ENCODE peak calls at places on chromosomes 3 and 15, in nine cellular contexts. I is cardiac muscle cell, J is mammary epithelial cell, K is WERI-Rb-1, E is coronary artery, W is foreskin fibroblast, S is endothelial cell, M is heart left ventricle, C is H1. O is an unnamed sample.

GRCh38 chr15:91456251-91456718 is 356.2 kb downstream of the SV2B start:
- DNase-seq in I (peak), J (peak), K (no peak), E (no peak), W (no peak), S (no peak), M (no peak), C (no peak), O (peak)

GRCh38 chr15:42358141-42358540 is 1.2 kb upstream of the CAPN3 start:
- DNase-seq in I (no peak), J (no peak), K (no peak), E (no peak), W (no peak), S (no peak), M (no peak), C (no peak), O (no peak)

GRCh38 chr3:141289228-141289772 is 57.7 kb downstream of the PXYLP1 start:
- DNase-seq in I (no peak), J (no peak), K (no peak), E (peak), W (no peak), S (no peak), M (no peak), C (no peak), O (no peak)

GRCh38 chr3:194573680-194574437 is 59.4 kb downstream of the TMEM44 start:
- DNase-seq in I (peak), J (no peak), K (peak), E (no peak), W (peak), S (peak), M (no peak), C (peak), O (no peak)

GRCh38 chr3:140128217-140129137 is 193.5 kb downstream of the CLSTN2 start:
- DNase-seq in I (peak), J (peak), K (peak), E (no peak), W (no peak), S (peak), M (no peak), C (peak), O (peak)

GRCh38 chr3:39763390-39763789 is 46.0 kb upstream of the MYRIP start:
- DNase-seq in I (no peak), J (no peak), K (no peak), E (no peak), W (no peak), S (no peak), M (no peak), C (no peak), O (no peak)

GRCh38 chr3:35722902-35723301 is 83.6 kb downstream of the ARPP21 start:
- DNase-seq in I (no peak), J (no peak), K (no peak), E (no peak), W (no peak), S (no peak), M (no peak), C (no peak), O (no peak)

GRCh38 chr3:158058775-158059174 is 47.4 kb downstream of the SHOX2 start:
- DNase-seq in I (no peak), J (no peak), K (peak), E (no peak), W (no peak), S (no peak), M (no peak), C (no peak), O (no peak)

GRCh38 chr3:142459096-142459495 is 11.3 kb upstream of the XRN1 start:
- DNase-seq in I (peak), J (no peak), K (no peak), E (no peak), W (no peak), S (no peak), M (no peak), C (no peak), O (no peak)

GRCh38 chr15:90067953-90068613 is 34.2 kb downstream of the IDH2 start:
- DNase-seq in I (no peak), J (no peak), K (no peak), E (no peak), W (no peak), S (no peak), M (no peak), C (no peak), O (no peak)

GRCh38 chr15:56797720-56798275 is 64.5 kb upstream of the ZNF280D start:
- DNase-seq in I (no peak), J (no peak), K (no peak), E (no peak), W (no peak), S (no peak), M (no peak), C (no peak), O (no peak)

GRCh38 chr15:31172606-31173005 is 71.1 kb upstream of the TRPM1 start:
- DNase-seq in I (no peak), J (no peak), K (no peak), E (no peak), W (no peak), S (no peak), M (no peak), C (no peak), O (no peak)

GRCh38 chr3:178084938-178085816 is 451.1 kb upstream of the KCNMB2 start:
- DNase-seq in I (peak), J (no peak), K (peak), E (peak), W (peak), S (peak), M (peak), C (peak), O (no peak)

GRCh38 chr15:22850055-22850454 is 11.6 kb downstream of the NIPA2 start:
- DNase-seq in I (peak), J (no peak), K (no peak), E (no peak), W (peak), S (no peak), M (no peak), C (no peak), O (peak)

GRCh38 chr3:77539014-77539413 is 499.1 kb downstream of the ROBO2 start:
- DNase-seq in I (no peak), J (no peak), K (no peak), E (no peak), W (no peak), S (no peak), M (no peak), C (no peak), O (no peak)

GRCh38 chr15:65956307-65956706 is 87.0 kb downstream of the RAB11A start:
- DNase-seq in I (no peak), J (no peak), K (no peak), E (no peak), W (no peak), S (no peak), M (no peak), C (no peak), O (no peak)

GRCh38 chr3:132210476-132211346 is 106.5 kb upstream of the ACP3 start:
- DNase-seq in I (no peak), J (peak), K (peak), E (no peak), W (no peak), S (peak), M (no peak), C (peak), O (no peak)

GRCh38 chr15:85494035-85494793 is 113.8 kb downstream of the AKAP13 start:
- DNase-seq in I (peak), J (peak), K (no peak), E (no peak), W (peak), S (no peak), M (no peak), C (no peak), O (peak)

GRCh38 chr15:90665288-90666134 is 51.6 kb upstream of the BLM start:
- DNase-seq in I (peak), J (peak), K (peak), E (peak), W (peak), S (peak), M (peak), C (no peak), O (peak)

GRCh38 chr3:23793528-23794134 is 12.1 kb upstream of the UBE2E1 start:
- DNase-seq in I (no peak), J (no peak), K (no peak), E (no peak), W (no peak), S (no peak), M (no peak), C (no peak), O (no peak)

GRCh38 chr15:41480396-41481140 is 13.1 kb upstream of the ITPKA start:
- DNase-seq in I (no peak), J (no peak), K (no peak), E (no peak), W (no peak), S (no peak), M (no peak), C (no peak), O (no peak)

GRCh38 chr15:101091080-101092017 is 160.5 kb downstream of the CHSY1 start:
- DNase-seq in I (peak), J (peak), K (no peak), E (peak), W (peak), S (peak), M (peak), C (no peak), O (peak)

GRCh38 chr15:36278219-36278618 is 301.2 kb upstream of the CDIN1 start:
- DNase-seq in I (peak), J (peak), K (peak), E (no peak), W (peak), S (no peak), M (no peak), C (no peak), O (peak)

GRCh38 chr3:72606005-72606800 is 242.0 kb downstream of the SHQ1 start:
- DNase-seq in I (no peak), J (no peak), K (peak), E (no peak), W (no peak), S (no peak), M (no peak), C (no peak), O (no peak)

GRCh38 chr15:56295433-56295832 is 51.8 kb upstream of the RFX7 start:
- DNase-seq in I (no peak), J (peak), K (no peak), E (no peak), W (no peak), S (no peak), M (no peak), C (no peak), O (no peak)

GRCh38 chr3:9398715-9399708 is 1.6 kb downstream of the SETD5 start:
- DNase-seq in I (peak), J (peak), K (no peak), E (no peak), W (peak), S (no peak), M (no peak), C (no peak), O (no peak)

GRCh38 chr15:45254405-45255293 is 2.6 kb downstream of the SLC28A2 start:
- DNase-seq in I (no peak), J (peak), K (no peak), E (no peak), W (peak), S (no peak), M (no peak), C (no peak), O (peak)

GRCh38 chr3:37680393-37680792 is 181.3 kb upstream of the CTDSPL start:
- DNase-seq in I (peak), J (no peak), K (no peak), E (peak), W (no peak), S (no peak), M (no peak), C (no peak), O (no peak)

GRCh38 chr3:150168694-150169093 is 198.0 kb upstream of the PFN2 start:
- DNase-seq in I (peak), J (no peak), K (no peak), E (no peak), W (no peak), S (no peak), M (no peak), C (no peak), O (peak)

GRCh38 chr3:196163687-196164493 is 47.3 kb downstream of the ZDHHC19 start:
- DNase-seq in I (peak), J (no peak), K (peak), E (no peak), W (no peak), S (no peak), M (no peak), C (no peak), O (no peak)

GRCh38 chr3:192833177-192833890 is 84.3 kb downstream of the MB21D2 start:
- DNase-seq in I (peak), J (no peak), K (no peak), E (no peak), W (peak), S (no peak), M (no peak), C (no peak), O (peak)

GRCh38 chr15:78284758-78285157 is 14.7 kb downstream of the SKIC8 start:
- DNase-seq in I (no peak), J (no peak), K (peak), E (no peak), W (no peak), S (no peak), M (no peak), C (no peak), O (no peak)
- TF ChIP-seq CTCF in I (peak), J (no peak), K (peak), E (no peak), W (no peak), S (no peak), M (no peak), C (peak), O (no peak)

GRCh38 chr3:161420746-161421145 is 49.4 kb upstream of the SPTSSB start:
- DNase-seq in I (no peak), J (peak), K (no peak), E (no peak), W (no peak), S (peak), M (no peak), C (no peak), O (no peak)
- TF ChIP-seq CTCF in I (no peak), J (peak), K (no peak), E (no peak), W (no peak), S (no peak), M (no peak), C (no peak), O (peak)

GRCh38 chr3:62366093-62366419 is 7.3 kb downstream of the FEZF2 start:
- DNase-seq in I (no peak), J (no peak), K (no peak), E (no peak), W (no peak), S (no peak), M (no peak), C (no peak), O (no peak)

GRCh38 chr3:62370112-62371031 is 3.0 kb downstream of the FEZF2 start:
- DNase-seq in I (no peak), J (no peak), K (no peak), E (no peak), W (no peak), S (peak), M (no peak), C (peak), O (no peak)

GRCh38 chr3:62369476-62369743 is 3.9 kb downstream of the FEZF2 start:
- DNase-seq in I (no peak), J (no peak), K (no peak), E (no peak), W (no peak), S (no peak), M (no peak), C (no peak), O (no peak)

GRCh38 chr3:62368705-62369475 is 4.5 kb downstream of the FEZF2 start:
- DNase-seq in I (no peak), J (no peak), K (no peak), E (no peak), W (no peak), S (peak), M (no peak), C (peak), O (no peak)

DNA sequence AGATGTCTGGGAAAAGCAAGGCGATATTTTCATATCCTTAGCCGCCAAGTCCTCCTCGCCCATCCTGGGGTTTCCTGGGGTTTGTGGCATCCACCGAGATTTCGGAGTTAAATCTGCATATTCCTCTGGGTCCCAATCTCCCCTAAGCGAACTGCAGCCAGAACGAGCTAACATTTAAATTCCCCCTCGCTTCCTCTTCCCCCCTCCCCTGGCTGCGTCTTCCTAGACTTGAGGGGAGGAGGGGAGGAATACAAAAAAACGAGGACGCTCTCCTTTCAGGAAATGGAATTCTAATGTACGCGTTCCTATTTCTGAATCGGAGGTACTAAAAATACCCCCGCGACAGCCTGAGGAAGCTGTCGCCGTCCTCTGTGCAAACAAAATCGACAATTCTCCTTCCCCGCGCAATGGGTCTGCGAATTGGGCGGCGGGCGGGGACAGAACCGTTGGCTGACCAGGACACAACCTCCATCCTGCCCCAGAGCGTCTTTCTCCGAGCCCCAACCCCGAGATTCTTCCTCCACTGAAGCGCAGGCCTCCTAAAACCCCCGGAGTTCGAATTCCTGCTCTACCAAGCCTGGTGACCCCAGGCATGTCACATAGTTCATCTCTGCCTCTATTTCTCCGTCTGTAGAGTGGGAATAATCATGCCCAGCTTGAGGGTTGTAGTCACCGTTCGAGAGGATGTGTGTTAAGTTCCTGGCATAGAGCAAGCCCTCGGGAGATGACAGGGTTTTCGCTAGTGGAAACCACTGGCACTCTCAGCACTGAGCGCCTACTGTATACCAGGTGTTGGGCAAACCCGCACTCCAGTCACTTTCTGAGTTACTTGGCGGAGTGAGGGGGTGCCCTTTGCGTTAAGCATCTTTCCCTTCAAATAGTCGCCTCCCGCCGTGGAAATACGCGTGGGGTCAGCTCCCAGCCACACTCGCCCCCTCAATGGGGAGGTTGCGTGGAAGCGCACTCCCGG is 5.3 kb downstream of the FEZF2 start:
- DNase-seq in I (no peak), J (no peak), K (no peak), E (no peak), W (no peak), S (no peak), M (no peak), C (peak), O (no peak)
- TF ChIP-seq CTCF in I (no peak), J (no peak), K (no peak), E (no peak), W (no peak), S (no peak), M (no peak), C (no peak), O (no peak)

DNA sequence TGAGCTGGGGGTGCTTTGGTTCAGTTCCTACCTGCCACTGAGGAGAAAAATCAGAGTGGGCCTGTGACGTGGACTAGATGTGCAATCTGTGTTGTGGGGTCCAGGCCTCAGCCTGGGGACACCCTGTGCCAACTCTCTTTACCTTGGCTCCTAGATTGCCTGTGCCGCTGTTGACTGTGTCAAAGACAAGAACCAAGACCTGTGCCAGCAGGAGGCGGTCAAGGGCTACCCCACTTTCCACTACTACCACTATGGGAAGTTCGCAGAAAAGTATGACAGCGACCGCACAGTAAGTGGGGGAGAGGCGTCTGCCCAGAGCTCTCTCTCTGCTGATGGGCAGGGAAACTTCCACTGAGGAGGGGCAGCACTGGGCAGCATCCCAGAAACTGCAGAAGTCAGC is 40.6 kb upstream of the SEC22A start:
- DNase-seq in I (no peak), J (no peak), K (no peak), E (no peak), W (no peak), S (no peak), M (no peak), C (peak), O (no peak)
- TF ChIP-seq CTCF in I (no peak), J (peak), K (peak), E (no peak), W (no peak), S (no peak), M (no peak), C (peak), O (peak)

GRCh38 chr15:71128939-71129562 is 13.8 kb downstream of the THSD4 start:
- DNase-seq in I (no peak), J (peak), K (no peak), E (no peak), W (no peak), S (no peak), M (no peak), C (no peak), O (no peak)

GRCh38 chr15:71121442-71121841 is 6.2 kb downstream of the THSD4 start:
- DNase-seq in I (no peak), J (no peak), K (no peak), E (no peak), W (no peak), S (no peak), M (no peak), C (no peak), O (no peak)

GRCh38 chr15:71125831-71126453 is 10.7 kb downstream of the THSD4 start:
- DNase-seq in I (no peak), J (no peak), K (peak), E (no peak), W (no peak), S (peak), M (no peak), C (no peak), O (no peak)

GRCh38 chr15:71127083-71127482 is 11.8 kb downstream of the THSD4 start:
- DNase-seq in I (no peak), J (no peak), K (no peak), E (no peak), W (no peak), S (no peak), M (no peak), C (no peak), O (no peak)

GRCh38 chr15:71124937-71125755 is 9.9 kb downstream of the THSD4 start:
- DNase-seq in I (no peak), J (no peak), K (no peak), E (no peak), W (no peak), S (no peak), M (no peak), C (no peak), O (no peak)
- TF ChIP-seq CTCF in I (no peak), J (no peak), K (no peak), E (no peak), W (no peak), S (no peak), M (no peak), C (no peak), O (no peak)

GRCh38 chr3:100007313-100007712 is 107.0 kb downstream of the FILIP1L start:
- DNase-seq in I (no peak), J (no peak), K (no peak), E (no peak), W (no peak), S (no peak), M (no peak), C (no peak), O (no peak)

GRCh38 chr3:100008081-100008698 is 106.1 kb downstream of the FILIP1L start:
- DNase-seq in I (peak), J (no peak), K (no peak), E (no peak), W (no peak), S (no peak), M (no peak), C (no peak), O (no peak)

GRCh38 chr3:100004931-100005330 is 109.4 kb downstream of the FILIP1L start:
- DNase-seq in I (peak), J (no peak), K (no peak), E (no peak), W (no peak), S (no peak), M (no peak), C (no peak), O (no peak)

GRCh38 chr3:100005670-100006393 is 108.5 kb downstream of the FILIP1L start:
- DNase-seq in I (peak), J (peak), K (no peak), E (no peak), W (no peak), S (no peak), M (no peak), C (no peak), O (no peak)

GRCh38 chr3:100006570-100007271 is 107.6 kb downstream of the FILIP1L start:
- DNase-seq in I (peak), J (peak), K (no peak), E (no peak), W (no peak), S (no peak), M (no peak), C (no peak), O (peak)
- TF ChIP-seq CTCF in I (no peak), J (no peak), K (no peak), E (no peak), W (peak), S (no peak), M (peak), C (no peak), O (peak)

GRCh38 chr3:100710355-100711198 is 1.3 kb downstream of the TFG start:
- DNase-seq in I (peak), J (peak), K (peak), E (no peak), W (peak), S (peak), M (no peak), C (peak), O (peak)
- TF ChIP-seq CTCF in I (peak), J (peak), K (peak), E (no peak), W (peak), S (no peak), M (peak), C (peak), O (peak)

O was measured in HFFc6.